ENCODE peak calls at places on chromosomes 4 and X, in ten cellular contexts. F is IMR-90; T is CD4-positive, alpha-beta memory T cell; A is heart left ventricle; B is left lung; Z is uterus; P is psoas muscle; J is colonic mucosa; N is PC-3; Y is upper lobe of right lung. Q is an unnamed sample.
A peak's percentile ranks its signal among the peaks of the same experiment; 100 is the strongest.

GRCh38 chr4:168604496-168605373 is 107.9 kb downstream of the PALLD start:
- DNase-seq in F (peak; percentile 87), P (no peak), T (no peak), B (no peak), A (no peak), Y (no peak), Z (peak; percentile 38), N (peak; percentile 87), J (no peak), Q (no peak)

GRCh38 chr4:128835498-128836222 is 26.2 kb downstream of the JADE1 start:
- DNase-seq in Z (peak; percentile 66), Y (peak; percentile 75), P (peak; percentile 86), J (no peak), T (no peak), F (no peak), N (no peak), B (peak; percentile 51), A (peak; percentile 81), Q (no peak)

GRCh38 chr4:81343536-81343935 is 128.2 kb downstream of the RASGEF1B start:
- DNase-seq in F (no peak), A (no peak), P (no peak), T (no peak), B (no peak), Z (no peak), J (no peak), N (no peak), Y (no peak), Q (no peak)

GRCh38 chr4:95985051-95985450 is 145.2 kb downstream of the PDHA2 start:
- DNase-seq in A (no peak), B (no peak), T (no peak), F (no peak), N (no peak), Z (no peak), Y (no peak), J (no peak), P (no peak), Q (no peak)

GRCh38 chr4:88497859-88498409 is 25.6 kb downstream of the PYURF start:
- DNase-seq in B (no peak), A (no peak), T (no peak), P (no peak), N (no peak), J (no peak), F (no peak), Y (no peak), Z (no peak), Q (no peak)

GRCh38 chr4:8871417-8872401 is at the start of gene HMX1:
- DNase-seq in F (no peak), N (no peak), P (peak; percentile 62), A (no peak), Y (no peak), J (no peak), Z (no peak), B (no peak), T (no peak), Q (peak; percentile 69)

GRCh38 chr4:184320630-184321029 is 103.0 kb upstream of the ENPP6 start:
- DNase-seq in T (no peak), Y (no peak), Z (no peak), P (no peak), A (no peak), N (no peak), B (no peak), F (peak; percentile 19), J (peak; percentile 11), Q (no peak)

GRCh38 chr4:21304061-21304541 is 603.8 kb downstream of the PACRGL start:
- DNase-seq in A (no peak), Y (peak; percentile 55), Z (no peak), J (no peak), N (no peak), F (no peak), P (no peak), T (no peak), B (no peak), Q (peak; percentile 37)

GRCh38 chr4:74838746-74839370 is 44.5 kb upstream of the BTC start:
- DNase-seq in Z (no peak), J (no peak), T (no peak), B (no peak), Y (no peak), F (peak; percentile 18), N (peak; percentile 52), P (no peak), A (no peak), Q (no peak)

GRCh38 chr4:83405844-83406816 is 49.5 kb downstream of the HELQ start:
- DNase-seq in N (no peak), F (no peak), J (no peak), P (no peak), Y (no peak), Z (no peak), T (no peak), A (no peak), B (no peak), Q (no peak)

GRCh38 chrX:155263854-155264628 is at the start of gene RAB39B:
- DNase-seq in B (no peak), Y (peak; percentile 69), Z (peak; percentile 24), N (peak; percentile 53), P (peak; percentile 70), A (peak; percentile 67), J (peak; percentile 35), T (peak; percentile 65), F (peak; percentile 68), Q (peak; percentile 82)

GRCh38 chr4:138736362-138736761 is 279.2 kb upstream of the NOCT start:
- DNase-seq in F (peak; percentile 64), P (no peak), T (no peak), Z (no peak), B (no peak), N (peak; percentile 62), Y (no peak), J (no peak), A (no peak), Q (no peak)

GRCh38 chr4:119833611-119834010 is 205.0 kb upstream of the PDE5A start:
- DNase-seq in B (no peak), T (no peak), P (no peak), J (no peak), Z (no peak), N (no peak), F (no peak), A (no peak), Y (no peak), Q (no peak)

DNA sequence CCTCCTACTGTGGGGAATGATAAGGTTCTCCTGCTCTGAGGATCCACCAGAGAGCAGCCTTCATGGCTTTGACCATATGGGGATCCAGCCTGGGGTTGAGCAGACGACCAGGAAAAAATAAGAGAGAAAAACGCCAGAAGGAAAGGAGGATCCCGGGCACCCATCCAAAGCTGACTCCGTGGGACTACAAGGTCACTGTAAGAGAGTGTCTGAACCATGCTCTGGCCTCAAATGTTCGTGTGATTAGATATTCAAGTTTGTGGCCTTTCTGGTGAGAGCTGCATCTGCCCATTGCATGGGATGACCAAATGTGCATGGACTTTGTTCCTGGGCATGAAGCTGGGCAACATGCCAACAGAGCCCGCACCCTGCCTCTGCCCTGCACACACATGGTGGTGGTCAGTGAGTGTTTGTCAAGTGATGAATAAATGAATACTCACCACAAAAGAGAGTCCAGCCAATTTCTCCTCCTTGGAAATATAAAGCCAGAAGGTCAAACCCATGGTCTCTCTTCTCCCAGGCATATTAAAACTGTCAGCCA is 346.0 kb upstream of the GATB start:
- DNase-seq in A (no peak), N (peak; percentile 85), Z (no peak), J (no peak), P (no peak), Y (no peak), T (no peak), F (no peak), B (no peak), Q (no peak)
- H3K27ac ChIP-seq in A (no peak overlapping the region), N (peak overlapping the region; percentile 100), Z (no peak overlapping the region), J (no peak overlapping the region), P (no peak overlapping the region), Y (no peak overlapping the region), T (no peak overlapping the region), F (no peak overlapping the region), B (no peak overlapping the region), Q (no peak overlapping the region)

GRCh38 chr4:73709461-73710033 is 30.8 kb upstream of the CXCL8 start:
- DNase-seq in B (no peak), P (no peak), A (no peak), F (no peak), N (no peak), Y (no peak), Z (no peak), J (no peak), T (no peak), Q (no peak)

GRCh38 chr4:73706811-73707210 is 33.6 kb upstream of the CXCL8 start:
- DNase-seq in F (no peak), N (no peak), B (no peak), P (no peak), A (no peak), J (no peak), Z (no peak), T (no peak), Y (no peak), Q (no peak)

GRCh38 chr4:73707269-73707875 is 33.0 kb upstream of the CXCL8 start:
- DNase-seq in T (no peak), Y (no peak), Z (no peak), A (no peak), B (no peak), J (no peak), N (no peak), P (no peak), F (no peak), Q (no peak)

GRCh38 chr4:73705721-73706120 is 34.6 kb upstream of the CXCL8 start:
- DNase-seq in P (no peak), T (no peak), B (no peak), F (no peak), N (no peak), Y (no peak), A (no peak), J (no peak), Z (no peak), Q (no peak)

GRCh38 chr4:73707918-73708577 is 32.3 kb upstream of the CXCL8 start:
- DNase-seq in J (peak; percentile 68), Z (peak; percentile 68), T (no peak), A (no peak), N (peak; percentile 99), P (no peak), B (peak; percentile 72), Y (peak; percentile 60), F (peak; percentile 95), Q (no peak)
- H3K27ac ChIP-seq in J (no peak overlapping the region), Z (peak overlapping the region; percentile 10), T (no peak overlapping the region), A (no peak overlapping the region), N (peak overlapping the region; percentile 96), P (no peak overlapping the region), B (peak overlapping the region; percentile 68), Y (peak overlapping the region; percentile 19), F (peak overlapping the region; percentile 41), Q (no peak overlapping the region)

GRCh38 chr4:10104991-10105276 is 11.7 kb downstream of the WDR1 start:
- DNase-seq in N (no peak), P (no peak), T (no peak), Z (no peak), B (no peak), J (no peak), F (no peak), A (no peak), Y (no peak), Q (no peak)
- H3K27ac ChIP-seq in N (no peak overlapping the region), P (peak overlapping the region; percentile 99), T (peak overlapping the region; percentile 74), Z (peak overlapping the region; percentile 94), B (no peak overlapping the region), J (peak overlapping the region; percentile 47), F (peak overlapping the region; percentile 82), A (peak overlapping the region; percentile 76), Y (peak overlapping the region; percentile 25), Q (peak overlapping the region; percentile 54)

DNA sequence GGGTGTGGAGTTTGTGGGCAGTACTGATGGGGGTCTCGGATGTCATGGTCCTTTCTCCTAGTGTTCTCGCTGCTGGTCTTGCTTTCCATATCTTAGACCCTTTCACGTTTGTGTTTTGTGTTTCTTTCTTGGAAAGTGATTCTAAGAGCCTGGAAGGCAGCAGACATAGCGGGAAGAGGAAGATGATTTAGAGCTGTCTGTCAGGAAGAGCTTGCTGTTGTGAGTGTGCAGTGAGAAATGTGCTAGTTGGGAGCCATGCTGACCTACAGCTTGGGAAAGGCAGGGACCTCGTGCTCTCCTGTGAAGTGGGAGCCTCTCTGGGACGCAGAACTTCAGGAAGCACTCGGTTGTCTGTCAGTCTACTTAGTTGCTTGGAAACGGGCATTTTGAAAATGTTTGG is 122.2 kb downstream of the ZNF518B start:
- DNase-seq in F (no peak), N (no peak), B (no peak), A (no peak), P (no peak), Z (no peak), J (no peak), T (no peak), Y (no peak), Q (no peak)
- H3K27ac ChIP-seq in F (no peak overlapping the region), N (no peak overlapping the region), B (no peak overlapping the region), A (no peak overlapping the region), P (no peak overlapping the region), Z (no peak overlapping the region), J (no peak overlapping the region), T (no peak overlapping the region), Y (no peak overlapping the region), Q (no peak overlapping the region)